ENCODE peak calls at places on chromosomes 16 and 17, in ten cellular contexts. Z, A, H, K, L, C, X, M, B and F are unnamed samples.

GRCh38 chr17:48718162-48718780 is 4.0 kb downstream of the PRAC1 start:
- DNase-seq in K (no peak), B (no peak), X (no peak), H (no peak), L (no peak), M (no peak), A (no peak), Z (no peak), C (no peak), F (no peak)

GRCh38 chr17:33475594-33475993 is 182.5 kb upstream of the ASIC2 start:
- DNase-seq in X (no peak), Z (no peak), A (no peak), M (no peak), H (no peak), L (no peak), B (no peak), K (no peak), C (no peak), F (no peak)

GRCh38 chr17:29710891-29711418 is 88.2 kb upstream of the CORO6 start:
- DNase-seq in C (no peak), Z (no peak), B (no peak), H (no peak), K (no peak), M (no peak), X (no peak), A (no peak), L (no peak), F (no peak)

GRCh38 chr16:15725641-15726240 is 75.7 kb downstream of the NDE1 start:
- DNase-seq in L (no peak), Z (no peak), H (no peak), C (no peak), X (no peak), M (no peak), A (no peak), K (no peak), B (no peak), F (no peak)

GRCh38 chr17:43341705-43342600 is 56.8 kb upstream of the ARL4D start:
- DNase-seq in L (no peak), X (no peak), H (no peak), A (no peak), Z (no peak), B (no peak), M (no peak), C (no peak), K (no peak), F (no peak)

GRCh38 chr17:58088624-58089023 is 5.4 kb downstream of the DYNLL2 start:
- DNase-seq in H (no peak), C (no peak), X (no peak), M (no peak), A (no peak), Z (no peak), B (no peak), L (no peak), K (no peak), F (no peak)

GRCh38 chr16:15829460-15829859 is 27.4 kb downstream of the MYH11 start:
- DNase-seq in L (peak; percentile 65), X (no peak), A (peak; percentile 24), B (peak; percentile 29), C (no peak), M (peak; percentile 89), K (peak; percentile 61), H (peak; percentile 47), Z (peak; percentile 69), F (peak; percentile 78)

GRCh38 chr17:38746004-38746892 is 1.9 kb downstream of the PCGF2 start:
- DNase-seq in X (no peak), B (no peak), K (no peak), Z (no peak), H (no peak), C (no peak), M (no peak), A (no peak), L (no peak), F (peak; percentile 18)

DNA sequence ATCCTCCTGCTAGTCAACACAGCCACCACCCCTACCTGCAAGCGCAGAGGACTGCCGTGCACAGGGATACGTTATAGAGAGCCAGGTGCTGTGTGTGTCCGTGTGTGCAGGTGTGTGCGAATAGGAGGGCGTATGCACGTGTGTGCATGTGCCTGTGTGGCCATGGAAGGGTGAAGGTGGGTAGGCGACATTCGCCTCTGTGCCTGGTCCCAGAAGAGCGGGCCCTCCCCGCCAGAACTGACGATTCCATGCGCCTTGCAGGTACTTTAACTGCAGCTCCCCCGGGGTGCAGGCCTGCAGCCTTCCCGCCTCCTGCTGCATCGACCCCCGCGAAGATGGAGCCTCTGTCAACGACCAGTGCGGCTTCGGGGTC is 8.7 kb downstream of the PDE6G start:
- DNase-seq in A (no peak), Z (no peak), X (no peak), M (no peak), L (no peak), K (no peak), C (no peak), H (no peak), B (no peak), F (no peak)
- H3K4me3 ChIP-seq in A (no peak overlapping the region), Z (no peak overlapping the region), X (no peak overlapping the region), M (no peak overlapping the region), L (no peak overlapping the region), K (no peak overlapping the region), C (no peak overlapping the region), H (no peak overlapping the region), B (no peak overlapping the region), F (no peak overlapping the region)

GRCh38 chr16:35184356-35184870 is 1725.0 kb downstream of the TP53TG3F start:
- DNase-seq in B (no peak), A (no peak), K (no peak), H (no peak), Z (no peak), X (no peak), L (no peak), C (no peak), M (no peak), F (no peak)

GRCh38 chr16:35181422-35182030 is 1722.1 kb downstream of the TP53TG3F start:
- DNase-seq in B (no peak), Z (no peak), H (no peak), M (no peak), K (no peak), X (no peak), L (no peak), A (no peak), C (no peak), F (no peak)

GRCh38 chr16:35180970-35181369 is 1721.6 kb downstream of the TP53TG3F start:
- DNase-seq in B (no peak), L (no peak), Z (no peak), C (no peak), H (no peak), K (no peak), X (no peak), A (no peak), M (no peak), F (no peak)

GRCh38 chr16:35182043-35182677 is 1722.7 kb downstream of the TP53TG3F start:
- DNase-seq in A (no peak), X (no peak), L (no peak), M (no peak), K (no peak), H (no peak), Z (no peak), B (no peak), C (no peak), F (no peak)

DNA sequence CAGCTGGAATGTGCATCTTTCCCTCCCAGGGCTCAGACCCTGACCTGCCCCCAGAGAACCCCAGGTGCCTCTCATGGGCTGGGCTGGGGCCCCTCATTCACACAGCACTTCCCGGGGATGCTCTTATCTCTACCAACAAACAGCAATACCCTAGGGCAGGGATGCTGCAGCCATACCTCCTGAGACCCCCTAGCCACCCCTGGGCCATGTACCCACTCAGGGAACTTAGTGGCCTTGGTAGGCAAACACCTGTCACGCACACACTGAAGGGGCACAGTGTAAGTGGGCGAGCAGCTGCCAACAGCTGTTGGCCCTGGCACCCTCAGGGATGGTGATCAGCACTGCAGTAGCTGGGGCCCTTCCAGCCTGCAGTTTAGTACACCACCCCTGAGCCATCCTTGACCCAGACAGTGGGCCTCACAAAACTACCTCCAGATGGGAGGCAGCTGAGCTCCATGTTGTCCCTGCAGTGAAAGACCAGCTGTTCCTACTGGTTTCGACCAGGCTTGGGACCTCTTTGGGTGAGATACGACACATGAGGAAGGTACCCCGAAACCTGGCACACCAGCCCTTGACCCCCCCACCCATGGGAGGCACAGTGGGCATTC is 1723.6 kb downstream of the TP53TG3F start:
- DNase-seq in Z (no peak), C (no peak), L (no peak), K (no peak), B (no peak), M (no peak), A (no peak), H (no peak), X (no peak), F (no peak)
- H3K9me3 ChIP-seq in Z (no peaks in the 10 kb centered on the region), C (peaks cover 23% of the 10 kb centered on the region), L (no peaks in the 10 kb centered on the region), K (no peaks in the 10 kb centered on the region), B (no peaks in the 10 kb centered on the region), M (no peaks in the 10 kb centered on the region), A (no peaks in the 10 kb centered on the region), H (no peaks in the 10 kb centered on the region), X (no peaks in the 10 kb centered on the region), F (no peaks in the 10 kb centered on the region)

DNA sequence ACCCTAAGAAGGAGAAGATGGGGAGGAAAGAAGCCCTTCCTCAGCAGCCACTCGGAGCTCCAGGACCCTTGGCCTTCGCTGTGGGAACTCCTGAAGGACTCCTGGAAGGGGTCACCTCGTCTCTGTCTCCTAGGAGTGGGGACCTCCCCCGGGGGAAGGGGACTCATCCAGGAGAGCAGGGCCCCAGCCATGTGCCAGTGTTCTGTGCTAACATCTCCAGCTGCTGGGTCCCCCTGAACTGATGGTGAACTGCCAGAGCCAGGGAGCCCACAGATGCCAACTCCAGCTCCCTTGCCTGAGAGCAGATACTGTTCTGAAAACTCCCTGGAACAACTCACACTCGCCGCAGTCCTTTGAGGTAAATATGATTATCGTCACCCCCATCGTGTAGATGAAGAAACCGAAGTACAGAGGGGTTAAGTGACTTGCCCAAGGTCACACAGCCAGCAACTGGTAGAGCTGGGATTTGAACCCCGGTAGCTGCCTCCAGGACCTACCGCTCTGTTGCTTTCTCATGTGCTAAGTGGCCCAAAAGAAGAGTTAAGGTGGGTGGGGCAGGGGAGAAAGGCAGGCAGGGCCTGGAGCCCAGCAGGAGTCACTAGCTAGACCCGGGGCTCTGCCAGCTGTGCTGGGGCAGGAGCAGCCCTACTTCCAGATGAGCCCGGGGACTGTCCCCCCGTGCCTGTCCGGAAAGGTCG is 10.5 kb downstream of the TIMM22 start:
- DNase-seq in Z (no peak), K (no peak), M (no peak), H (no peak), B (no peak), C (no peak), A (no peak), L (no peak), X (no peak), F (peak; percentile 58)
- H3K4me1 ChIP-seq in Z (peaks cover 46% of the 10 kb centered on the region), K (peaks cover 68% of the 10 kb centered on the region), M (peaks cover 5% of the 10 kb centered on the region), H (peaks cover 53% of the 10 kb centered on the region), B (peaks cover 30% of the 10 kb centered on the region), C (no peaks in the 10 kb centered on the region), A (peaks cover 39% of the 10 kb centered on the region), L (peaks cover 25% of the 10 kb centered on the region), X (no peaks in the 10 kb centered on the region), F (peaks cover 17% of the 10 kb centered on the region)

GRCh38 chr16:11142261-11142630 is 113.8 kb downstream of the SOCS1 start:
- DNase-seq in H (peak; percentile 47), L (no peak), K (no peak), M (no peak), A (no peak), Z (no peak), B (no peak), X (no peak), C (no peak), F (peak; percentile 70)

GRCh38 chr16:11140466-11140865 is 115.5 kb downstream of the SOCS1 start:
- DNase-seq in K (no peak), Z (no peak), C (no peak), L (no peak), M (no peak), H (no peak), B (no peak), A (no peak), X (no peak), F (no peak)

GRCh38 chr16:11142951-11143740 is 112.9 kb downstream of the SOCS1 start:
- DNase-seq in X (no peak), B (no peak), K (no peak), H (no peak), M (no peak), L (no peak), A (no peak), C (no peak), Z (no peak), F (no peak)

GRCh38 chr16:11140867-11141266 is 115.1 kb downstream of the SOCS1 start:
- DNase-seq in Z (no peak), B (no peak), L (no peak), K (no peak), X (no peak), M (no peak), C (no peak), H (peak; percentile 36), A (no peak), F (peak; percentile 74)

DNA sequence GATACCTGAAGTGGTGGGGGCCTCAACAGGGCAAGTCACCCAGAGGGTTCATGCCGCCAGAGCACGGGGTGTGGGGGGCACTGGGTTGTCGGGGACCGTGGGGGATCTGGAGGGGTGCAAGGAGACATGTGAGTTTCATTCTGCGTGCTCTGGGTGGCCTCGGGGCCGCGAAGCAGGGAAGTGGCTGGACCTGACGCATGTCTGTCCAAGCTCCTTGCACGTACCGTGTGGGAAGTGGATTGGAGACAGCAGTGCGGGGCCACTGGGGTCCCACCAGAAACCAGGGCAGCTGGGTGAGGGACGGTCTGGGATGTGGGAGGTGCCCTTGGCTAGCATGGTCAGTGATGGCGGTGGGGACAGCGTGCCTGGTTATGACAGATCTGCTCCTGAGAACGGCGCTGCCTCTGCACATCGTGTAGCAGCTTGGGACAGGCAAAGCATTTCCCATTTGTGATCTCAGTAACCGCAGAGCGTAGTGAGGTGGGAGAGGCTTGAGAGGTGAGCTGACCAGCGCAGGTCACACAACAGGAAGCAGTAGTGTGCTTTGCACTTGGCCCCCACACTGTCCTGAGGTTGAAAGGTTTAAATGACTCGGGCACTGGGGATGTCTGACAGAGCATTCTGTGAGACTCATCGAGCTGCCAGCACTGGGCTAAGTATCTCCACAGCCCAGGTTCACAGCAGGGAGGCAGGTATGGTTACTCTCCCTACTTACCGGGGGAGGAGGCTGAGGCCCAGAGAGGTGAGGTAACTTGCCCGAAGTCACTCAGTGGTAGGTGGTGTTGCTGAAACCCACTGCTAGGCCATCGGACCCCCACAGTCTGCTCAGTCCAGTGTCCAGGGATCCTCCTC is 114.4 kb downstream of the SOCS1 start:
- DNase-seq in L (no peak), M (no peak), X (no peak), Z (no peak), H (no peak), C (no peak), K (no peak), B (no peak), A (no peak), F (no peak)
- H3K4me3 ChIP-seq in L (no peak overlapping the region), M (no peak overlapping the region), X (no peak overlapping the region), Z (no peak overlapping the region), H (no peak overlapping the region), C (no peak overlapping the region), K (no peak overlapping the region), B (no peak overlapping the region), A (no peak overlapping the region), F (no peak overlapping the region)